ENCODE peak calls at places on chromosomes 16 and 17, in nine cellular contexts. One of them, this sample, is unnamed.

GRCh38 chr17:73343168-73343634 is 31.4 kb upstream of the CDC42EP4 start:
- DNase-seq in heart right ventricle: peak
- DNase-seq in fibroblast of pulmonary artery: peak
- DNase-seq in skeletal muscle cell: peak
- DNase-seq in HFFc6: no peak
- DNase-seq in NCI-H2081: peak
- DNase-seq in body of pancreas: peak
- DNase-seq in HS-5: no peak
- DNase-seq in GM19239: no peak
- DNase-seq in this sample: peak

GRCh38 chr16:60636117-60636516 is 1400.1 kb downstream of the CDH8 start:
- DNase-seq in heart right ventricle: no peak
- DNase-seq in fibroblast of pulmonary artery: no peak
- DNase-seq in skeletal muscle cell: no peak
- DNase-seq in HFFc6: no peak
- DNase-seq in NCI-H2081: no peak
- DNase-seq in body of pancreas: no peak
- DNase-seq in HS-5: no peak
- DNase-seq in GM19239: no peak
- DNase-seq in this sample: no peak

GRCh38 chr16:54687043-54687655 is 243.5 kb upstream of the IRX5 start:
- DNase-seq in heart right ventricle: no peak
- DNase-seq in fibroblast of pulmonary artery: no peak
- DNase-seq in skeletal muscle cell: no peak
- DNase-seq in HFFc6: no peak
- DNase-seq in NCI-H2081: no peak
- DNase-seq in body of pancreas: no peak
- DNase-seq in HS-5: no peak
- DNase-seq in GM19239: no peak
- DNase-seq in this sample: no peak

GRCh38 chr17:71287246-71287828 is 833.5 kb upstream of the SOX9 start:
- DNase-seq in heart right ventricle: no peak
- DNase-seq in fibroblast of pulmonary artery: peak
- DNase-seq in skeletal muscle cell: no peak
- DNase-seq in HFFc6: no peak
- DNase-seq in NCI-H2081: peak
- DNase-seq in body of pancreas: peak
- DNase-seq in HS-5: no peak
- DNase-seq in GM19239: no peak
- DNase-seq in this sample: no peak

GRCh38 chr16:64339052-64339770 is 782.7 kb downstream of the CDH11 start:
- DNase-seq in heart right ventricle: no peak
- DNase-seq in fibroblast of pulmonary artery: peak
- DNase-seq in skeletal muscle cell: peak
- DNase-seq in HFFc6: peak
- DNase-seq in NCI-H2081: no peak
- DNase-seq in body of pancreas: no peak
- DNase-seq in HS-5: peak
- DNase-seq in GM19239: no peak
- DNase-seq in this sample: no peak

GRCh38 chr16:21244798-21245197 is 11.3 kb downstream of the ANKS4B start:
- DNase-seq in heart right ventricle: no peak
- DNase-seq in fibroblast of pulmonary artery: no peak
- DNase-seq in skeletal muscle cell: no peak
- DNase-seq in HFFc6: no peak
- DNase-seq in NCI-H2081: no peak
- DNase-seq in body of pancreas: no peak
- DNase-seq in HS-5: no peak
- DNase-seq in GM19239: no peak
- DNase-seq in this sample: no peak

GRCh38 chr17:41781404-41782110 is 5.0 kb downstream of the JUP start:
- DNase-seq in heart right ventricle: peak
- DNase-seq in fibroblast of pulmonary artery: peak
- DNase-seq in skeletal muscle cell: no peak
- DNase-seq in HFFc6: no peak
- DNase-seq in NCI-H2081: no peak
- DNase-seq in body of pancreas: no peak
- DNase-seq in HS-5: no peak
- DNase-seq in GM19239: no peak
- DNase-seq in this sample: no peak

GRCh38 chr16:85027968-85028637 is 508 bp downstream of the KIAA0513 start:
- DNase-seq in heart right ventricle: no peak
- DNase-seq in fibroblast of pulmonary artery: no peak
- DNase-seq in skeletal muscle cell: no peak
- DNase-seq in HFFc6: no peak
- DNase-seq in NCI-H2081: no peak
- DNase-seq in body of pancreas: peak
- DNase-seq in HS-5: no peak
- DNase-seq in GM19239: no peak
- DNase-seq in this sample: no peak

GRCh38 chr17:65154770-65155589 is 17.8 kb downstream of the RGS9 start:
- DNase-seq in heart right ventricle: no peak
- DNase-seq in fibroblast of pulmonary artery: no peak
- DNase-seq in skeletal muscle cell: peak
- DNase-seq in HFFc6: peak
- DNase-seq in NCI-H2081: no peak
- DNase-seq in body of pancreas: no peak
- DNase-seq in HS-5: no peak
- DNase-seq in GM19239: peak
- DNase-seq in this sample: no peak

GRCh38 chr17:40349477-40350409 is 14.8 kb downstream of the GJD3 start:
- DNase-seq in heart right ventricle: no peak
- DNase-seq in fibroblast of pulmonary artery: peak
- DNase-seq in skeletal muscle cell: no peak
- DNase-seq in HFFc6: no peak
- DNase-seq in NCI-H2081: no peak
- DNase-seq in body of pancreas: no peak
- DNase-seq in HS-5: no peak
- DNase-seq in GM19239: no peak
- DNase-seq in this sample: peak

GRCh38 chr17:35749560-35750412 is 3.3 kb downstream of the GAS2L2 start:
- DNase-seq in heart right ventricle: no peak
- DNase-seq in fibroblast of pulmonary artery: peak
- DNase-seq in skeletal muscle cell: no peak
- DNase-seq in HFFc6: no peak
- DNase-seq in NCI-H2081: no peak
- DNase-seq in body of pancreas: no peak
- DNase-seq in HS-5: no peak
- DNase-seq in GM19239: no peak
- DNase-seq in this sample: no peak

GRCh38 chr17:80921741-80922579 is 69.7 kb upstream of the CHMP6 start:
- DNase-seq in heart right ventricle: no peak
- DNase-seq in fibroblast of pulmonary artery: no peak
- DNase-seq in skeletal muscle cell: no peak
- DNase-seq in HFFc6: no peak
- DNase-seq in NCI-H2081: no peak
- DNase-seq in body of pancreas: peak
- DNase-seq in HS-5: no peak
- DNase-seq in GM19239: no peak
- DNase-seq in this sample: peak

GRCh38 chr16:13911871-13912270 is 8.1 kb upstream of the ERCC4 start:
- DNase-seq in heart right ventricle: no peak
- DNase-seq in fibroblast of pulmonary artery: no peak
- DNase-seq in skeletal muscle cell: no peak
- DNase-seq in HFFc6: no peak
- DNase-seq in NCI-H2081: no peak
- DNase-seq in body of pancreas: no peak
- DNase-seq in HS-5: no peak
- DNase-seq in GM19239: no peak
- DNase-seq in this sample: no peak